ENCODE peak calls at places on chromosomes 7 and 10, in seven cellular contexts. G is endothelial cell of umbilical vein, M is HCT116, L is neural progenitor cell, I is PC-9, Y is keratinocyte, F is fibroblast of lung. K is an unnamed sample.
A peak's percentile ranks its signal among the peaks of the same experiment; 100 is the strongest.

GRCh38 chr7:22173884-22174573 is 182.9 kb downstream of the RAPGEF5 start:
- DNase-seq in G (peak; percentile 44), M (no peak), L (no peak), I (peak; percentile 37), Y (peak; percentile 19), F (no peak), K (no peak)

GRCh38 chr10:87863102-87863943 is at the start of the genes KLLN and PTEN:
- DNase-seq in G (peak; percentile 89), M (peak; percentile 72), L (peak; percentile 96), I (peak; percentile 78), Y (no peak), F (peak; percentile 95), K (peak; percentile 95)

GRCh38 chr10:45380903-45381610 is 7.0 kb downstream of the ALOX5 start:
- DNase-seq in G (no peak), M (no peak), L (no peak), I (no peak), Y (no peak), F (no peak), K (no peak)

GRCh38 chr10:27558612-27559020 is 54.5 kb downstream of the RAB18 start:
- DNase-seq in G (peak; percentile 48), M (peak; percentile 58), L (peak; percentile 75), I (peak; percentile 19), Y (no peak), F (peak; percentile 27), K (peak; percentile 39)

GRCh38 chr10:20709708-20710107 is 187.4 kb downstream of the NEBL start:
- DNase-seq in G (no peak), M (no peak), L (peak; percentile 41), I (no peak), Y (no peak), F (no peak), K (no peak)

GRCh38 chr10:97270523-97271154 is 21.8 kb downstream of the ARHGAP19 start:
- DNase-seq in G (peak; percentile 17), M (no peak), L (peak; percentile 18), I (no peak), Y (no peak), F (peak; percentile 78), K (no peak)

GRCh38 chr10:79007037-79007842 is 61.5 kb upstream of the ZMIZ1 start:
- DNase-seq in G (no peak), M (no peak), L (no peak), I (no peak), Y (no peak), F (no peak), K (no peak)

GRCh38 chr7:55335151-55335550 is 30.0 kb upstream of the LANCL2 start:
- DNase-seq in G (no peak), M (no peak), L (no peak), I (no peak), Y (no peak), F (no peak), K (no peak)

GRCh38 chr7:23291957-23292560 is 7.1 kb upstream of the MALSU1 start:
- DNase-seq in G (no peak), M (no peak), L (no peak), I (no peak), Y (no peak), F (no peak), K (no peak)

GRCh38 chr7:55575733-55576132 is 3.4 kb upstream of the VOPP1 start:
- DNase-seq in G (no peak), M (no peak), L (no peak), I (no peak), Y (no peak), F (no peak), K (no peak)

GRCh38 chr7:45185028-45185863 is 27.7 kb downstream of the RAMP3 start:
- DNase-seq in G (no peak), M (no peak), L (no peak), I (no peak), Y (no peak), F (no peak), K (no peak)

GRCh38 chr7:40546616-40547501 is 412.1 kb downstream of the SUGCT start:
- DNase-seq in G (peak; percentile 4), M (no peak), L (no peak), I (no peak), Y (no peak), F (peak; percentile 23), K (no peak)

GRCh38 chr10:83612050-83612449 is 527.3 kb upstream of the GHITM start:
- DNase-seq in G (peak; percentile 48), M (no peak), L (no peak), I (no peak), Y (no peak), F (peak; percentile 97), K (no peak)

GRCh38 chr10:101744267-101744666 is 31.6 kb downstream of the FGF8 start:
- DNase-seq in G (no peak), M (no peak), L (no peak), I (no peak), Y (no peak), F (peak; percentile 10), K (no peak)

GRCh38 chr10:112585052-112585451 is 138.0 kb downstream of the VTI1A start:
- DNase-seq in G (no peak), M (peak; percentile 36), L (no peak), I (peak; percentile 19), Y (no peak), F (peak; percentile 68), K (no peak)

GRCh38 chr10:112585960-112586359 is 138.9 kb downstream of the VTI1A start:
- DNase-seq in G (no peak), M (no peak), L (no peak), I (no peak), Y (no peak), F (peak; percentile 52), K (no peak)

GRCh38 chr10:112581921-112582320 is 134.9 kb downstream of the VTI1A start:
- DNase-seq in G (no peak), M (no peak), L (no peak), I (no peak), Y (no peak), F (no peak), K (no peak)

GRCh38 chr10:112583236-112583919 is 136.4 kb downstream of the VTI1A start:
- DNase-seq in G (no peak), M (no peak), L (peak; percentile 60), I (no peak), Y (no peak), F (no peak), K (no peak)

DNA sequence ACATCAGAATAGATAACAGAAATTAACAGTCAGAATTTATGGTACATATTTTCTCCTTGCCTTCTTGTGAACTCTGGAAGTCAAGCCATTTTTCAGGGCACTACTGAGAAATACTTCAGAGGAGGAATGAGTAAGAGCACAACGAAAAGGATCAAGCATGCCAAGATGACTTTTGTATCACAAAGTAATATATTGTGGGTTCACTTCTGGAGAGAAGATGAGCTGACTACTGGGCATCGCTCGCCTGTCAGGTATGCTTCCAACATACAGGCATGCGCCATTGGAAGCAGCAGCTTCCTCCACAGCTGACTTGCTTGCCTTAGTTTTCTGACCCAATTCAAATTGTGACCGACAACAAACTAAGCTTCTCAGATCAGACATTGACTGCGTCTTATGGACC is 137.3 kb downstream of the VTI1A start:
- DNase-seq in G (no peak), M (no peak), L (no peak), I (no peak), Y (no peak), F (peak; percentile 47), K (no peak)
- TF ChIP-seq CTCF in G (no peak), M (no peak), L (no peak), I (no peak), Y (no peak), F (no peak), K (no peak)

GRCh38 chr7:103343758-103344452 is 662 bp downstream of the DNAJC2 start:
- DNase-seq in G (peak; percentile 64), M (no peak), L (peak; percentile 33), I (peak; percentile 3), Y (no peak), F (peak; percentile 37), K (peak; percentile 29)
- H3K4me1 ChIP-seq in G (peaks cover 24% of the 10 kb centered on the region), M (peaks cover 14% of the 10 kb centered on the region), L (peaks cover 19% of the 10 kb centered on the region), I (peaks cover 30% of the 10 kb centered on the region), Y (peaks cover 8% of the 10 kb centered on the region), F (peaks cover 5% of the 10 kb centered on the region), K (peaks cover 19% of the 10 kb centered on the region)

GRCh38 chr10:117163061-117163953 is 25.2 kb upstream of the VAX1 start:
- DNase-seq in G (no peak), M (no peak), L (peak; percentile 89), I (no peak), Y (no peak), F (no peak), K (peak; percentile 76)

GRCh38 chr10:117162093-117163021 is 24.3 kb upstream of the VAX1 start:
- DNase-seq in G (no peak), M (no peak), L (no peak), I (no peak), Y (no peak), F (no peak), K (peak; percentile 52)

GRCh38 chr10:117164878-117165556 is 26.9 kb upstream of the VAX1 start:
- DNase-seq in G (no peak), M (no peak), L (peak; percentile 41), I (no peak), Y (no peak), F (no peak), K (no peak)

GRCh38 chr10:117165557-117166419 is 27.7 kb upstream of the VAX1 start:
- DNase-seq in G (peak; percentile 51), M (peak; percentile 33), L (peak; percentile 92), I (peak; percentile 53), Y (no peak), F (peak; percentile 52), K (peak; percentile 94)

DNA sequence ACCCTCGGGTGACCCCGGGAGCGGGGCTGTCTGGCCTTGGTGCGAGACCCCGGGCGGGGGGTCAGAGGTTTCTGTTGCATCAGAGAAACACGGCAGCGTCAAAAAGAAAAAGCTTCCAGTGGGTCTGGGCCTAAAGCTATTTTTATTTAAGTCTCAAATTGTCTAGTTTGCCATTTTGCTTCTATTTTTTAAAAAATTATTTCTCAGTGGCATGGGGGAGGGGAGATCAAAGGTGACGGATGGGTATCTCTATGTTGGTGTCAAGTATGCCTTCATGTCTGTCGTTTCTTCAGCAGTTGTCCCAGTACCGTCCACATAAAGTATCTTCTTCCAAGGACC is 25.9 kb upstream of the VAX1 start:
- DNase-seq in G (no peak), M (no peak), L (no peak), I (no peak), Y (no peak), F (no peak), K (no peak)
- TF ChIP-seq EZH2 in G (peak; percentile 12), M (no peak), L (peak; percentile 16), I (no peak), Y (no peak), F (no peak), K (no peak)

DNA sequence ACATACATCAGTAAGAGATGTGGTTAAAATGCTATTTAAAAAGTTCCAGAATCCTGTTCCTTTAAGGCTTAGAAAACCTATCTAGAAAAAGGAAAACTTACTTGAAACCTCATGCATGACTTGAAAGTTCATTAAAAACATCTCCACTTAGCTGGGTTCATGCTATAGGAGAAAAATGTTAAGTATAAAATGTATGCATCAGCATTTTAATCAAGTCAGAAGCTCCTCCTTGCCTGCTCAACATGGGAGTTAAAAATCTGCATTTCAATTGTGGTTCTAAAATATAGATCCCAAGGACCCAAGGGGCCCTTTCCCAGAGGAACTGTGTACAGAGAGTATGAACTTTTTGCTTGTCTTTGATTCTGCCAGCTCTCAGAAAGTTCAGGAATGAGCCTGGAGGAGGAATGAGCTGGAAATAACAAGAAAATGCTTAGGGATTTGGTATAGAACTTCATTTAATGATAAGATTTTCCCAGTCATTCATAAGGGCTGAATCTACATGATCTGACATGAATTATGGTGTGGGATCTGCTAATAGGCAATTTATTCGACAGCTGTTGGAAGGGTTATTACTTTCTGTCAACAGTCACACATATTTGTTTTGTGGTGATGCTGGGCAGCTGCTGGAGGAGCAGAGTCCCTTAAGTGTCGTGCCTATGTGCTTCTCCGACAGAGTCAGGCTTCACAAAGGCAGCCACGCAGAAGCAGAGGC is 85.6 kb upstream of the MTPN start:
- DNase-seq in G (no peak), M (no peak), L (no peak), I (no peak), Y (no peak), F (no peak), K (peak; percentile 21)
- TF ChIP-seq CTCF in G (no peak), M (no peak), L (no peak), I (no peak), Y (no peak), F (no peak), K (no peak)